ENCODE peak calls at places on chromosome 19, in six cellular contexts. J, Z, Q, U, C and K are unnamed samples.

GRCh38 chr19:7862413-7862951 is 11.7 kb downstream of the PRR36 start:
- DNase-seq in Z (peak), J (no peak), Q (no peak), U (no peak), C (no peak), K (no peak)

GRCh38 chr19:10363789-10364281 is 16.5 kb downstream of the TYK2 start:
- DNase-seq in Q (peak), Z (no peak), J (no peak), C (no peak), U (no peak), K (no peak)

GRCh38 chr19:40101813-40102212 is 11.1 kb upstream of the ZNF780A start:
- DNase-seq in U (no peak), Q (no peak), J (no peak), C (no peak), Z (no peak), K (no peak)

GRCh38 chr19:9070066-9070465 is 16.8 kb upstream of the OR1M1 start:
- DNase-seq in J (no peak), Q (peak), U (no peak), C (no peak), Z (no peak), K (no peak)

GRCh38 chr19:19460258-19460731 is 54.8 kb downstream of the GATAD2A start:
- DNase-seq in Z (no peak), Q (no peak), U (no peak), J (no peak), C (no peak), K (no peak)

GRCh38 chr19:57599761-57600383 is at the start of gene ZNF530:
- DNase-seq in Z (peak), J (peak), C (peak), U (peak), Q (peak), K (peak)

GRCh38 chr19:6632002-6632621 is 37.8 kb downstream of the TNFSF14 start:
- DNase-seq in J (peak), C (no peak), U (peak), Z (peak), Q (peak), K (peak)

GRCh38 chr19:30006206-30006605 is 64.2 kb downstream of the URI1 start:
- DNase-seq in Q (no peak), J (no peak), U (no peak), C (no peak), Z (no peak), K (no peak)

GRCh38 chr19:35213678-35214632 is 14.6 kb downstream of the FAM187B start:
- DNase-seq in U (peak), J (peak), Q (peak), Z (peak), C (no peak), K (peak)

GRCh38 chr19:11142528-11143171 is 12.9 kb downstream of the SPC24 start:
- DNase-seq in C (peak), J (peak), U (peak), Q (peak), Z (no peak), K (peak)

GRCh38 chr19:11023635-11024168 is 62.9 kb downstream of the SMARCA4 start:
- DNase-seq in Z (peak), C (no peak), U (no peak), Q (no peak), J (no peak), K (no peak)

GRCh38 chr19:708154-709141 is at the start of gene PALM:
- DNase-seq in Z (no peak), J (no peak), Q (no peak), C (no peak), U (no peak), K (no peak)

GRCh38 chr19:5826531-5827341 is 12.8 kb downstream of the FUT6 start:
- DNase-seq in Z (peak), J (peak), Q (peak), C (no peak), U (no peak), K (peak)

GRCh38 chr19:31356587-31357314 is 7.5 kb upstream of the TSHZ3 start:
- DNase-seq in Z (no peak), Q (no peak), C (no peak), J (no peak), U (no peak), K (no peak)

GRCh38 chr19:12997967-12998940 is 3.0 kb downstream of the NFIX start:
- DNase-seq in J (no peak), C (no peak), Z (no peak), U (no peak), Q (no peak), K (peak)

GRCh38 chr19:29645911-29646310 is 19.4 kb upstream of the PLEKHF1 start:
- DNase-seq in Q (no peak), J (no peak), C (no peak), Z (peak), U (no peak), K (peak)

GRCh38 chr19:39390460-39390758 is 497 bp downstream of the PAF1 start:
- DNase-seq in Q (peak), C (no peak), J (peak), U (no peak), Z (no peak), K (no peak)

GRCh38 chr19:22446605-22447004 is 24.5 kb upstream of the ZNF98 start:
- DNase-seq in C (no peak), J (no peak), U (no peak), Z (no peak), Q (no peak), K (no peak)

GRCh38 chr19:54551293-54551692 is 22.3 kb upstream of the LILRA2 start:
- DNase-seq in U (no peak), C (no peak), Q (no peak), J (no peak), Z (peak), K (no peak)

GRCh38 chr19:5466814-5467291 is 11.6 kb downstream of the ZNRF4 start:
- DNase-seq in J (no peak), C (no peak), U (no peak), Z (no peak), Q (no peak), K (no peak)

GRCh38 chr19:37874784-37875183 is 31.6 kb downstream of the WDR87 start:
- DNase-seq in Z (no peak), C (peak), U (no peak), J (no peak), Q (no peak), K (no peak)

GRCh38 chr19:9538183-9539058 is at the start of gene ZNF426:
- DNase-seq in Q (peak), C (peak), J (peak), Z (peak), U (peak), K (peak)

GRCh38 chr19:16876904-16877361 is 11.9 kb upstream of the F2RL3 start:
- DNase-seq in Z (no peak), J (no peak), U (no peak), C (no peak), Q (peak), K (no peak)

GRCh38 chr19:16244091-16244490 is 46.4 kb downstream of the AP1M1 start:
- DNase-seq in U (no peak), Q (no peak), Z (no peak), C (peak), J (no peak), K (peak)

GRCh38 chr19:7729211-7729610 is 2.7 kb downstream of the CLEC4G start:
- DNase-seq in C (no peak), Q (no peak), Z (no peak), U (no peak), J (no peak), K (no peak)

GRCh38 chr19:8311461-8312260 is 3.5 kb upstream of the CD320 start:
- DNase-seq in J (no peak), U (no peak), Q (peak), C (no peak), Z (no peak), K (no peak)

GRCh38 chr19:1010586-1011510 is 10.1 kb downstream of the TMEM259 start:
- DNase-seq in C (no peak), Q (no peak), Z (no peak), J (no peak), U (no peak), K (no peak)

GRCh38 chr19:13044160-13044853 is 49.0 kb downstream of the NFIX start:
- DNase-seq in Q (no peak), U (no peak), Z (no peak), J (no peak), C (no peak), K (peak)

GRCh38 chr19:53867225-53868090 is at the start of gene MYADM:
- DNase-seq in C (peak), Q (peak), Z (peak), U (peak), J (peak), K (peak)

GRCh38 chr19:48813123-48813911 is 2.5 kb upstream of the BCAT2 start:
- DNase-seq in J (no peak), C (no peak), Q (no peak), Z (no peak), U (no peak), K (no peak)

GRCh38 chr19:8113017-8113416 is 36.4 kb downstream of the FBN3 start:
- DNase-seq in Q (peak), Z (no peak), J (no peak), C (no peak), U (no peak), K (no peak)

GRCh38 chr19:48646192-48646911 is 365 bp upstream of the CA11 start:
- DNase-seq in Z (peak), J (peak), C (no peak), U (peak), Q (peak), K (peak)

GRCh38 chr19:40594657-40595077 is 6.5 kb upstream of the LTBP4 start:
- DNase-seq in U (no peak), Z (no peak), J (peak), Q (no peak), C (no peak), K (no peak)

GRCh38 chr19:49672131-49672919 is 4.7 kb upstream of the PRMT1 start:
- DNase-seq in Q (no peak), C (no peak), Z (peak), U (peak), J (peak), K (peak)

GRCh38 chr19:2273356-2274184 is 8.4 kb downstream of the PEAK3 start:
- DNase-seq in C (no peak), Q (peak), U (peak), Z (peak), J (peak), K (peak)
- H3K4me3 ChIP-seq in C (peak), Q (peak), U (peak), Z (peak), J (peak), K (peak)

DNA sequence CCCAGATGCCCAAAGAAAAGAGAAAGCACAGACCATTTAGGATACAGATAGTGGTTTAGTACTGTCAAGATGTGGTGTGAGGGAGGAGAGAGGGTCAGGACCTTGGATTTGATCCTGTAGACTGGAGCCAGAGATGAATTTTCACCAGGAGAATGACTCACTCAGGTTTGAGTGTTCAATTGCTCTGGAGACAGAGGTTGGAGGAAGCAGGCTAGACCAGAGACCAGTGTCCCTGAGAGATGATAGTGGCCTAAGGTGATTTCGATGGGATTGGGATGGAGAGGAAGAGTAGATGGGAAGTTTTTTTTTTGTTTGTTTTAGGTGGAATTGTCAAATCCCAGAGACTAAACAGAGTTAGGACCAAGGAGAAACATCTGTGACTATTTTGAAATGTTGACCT is 2.3 kb downstream of the CEBPG start:
- DNase-seq in C (no peak), U (no peak), Q (no peak), J (no peak), Z (no peak), K (peak)
- H3K4me3 ChIP-seq in C (peak), U (no peak), Q (peak), J (peak), Z (no peak), K (peak)

DNA sequence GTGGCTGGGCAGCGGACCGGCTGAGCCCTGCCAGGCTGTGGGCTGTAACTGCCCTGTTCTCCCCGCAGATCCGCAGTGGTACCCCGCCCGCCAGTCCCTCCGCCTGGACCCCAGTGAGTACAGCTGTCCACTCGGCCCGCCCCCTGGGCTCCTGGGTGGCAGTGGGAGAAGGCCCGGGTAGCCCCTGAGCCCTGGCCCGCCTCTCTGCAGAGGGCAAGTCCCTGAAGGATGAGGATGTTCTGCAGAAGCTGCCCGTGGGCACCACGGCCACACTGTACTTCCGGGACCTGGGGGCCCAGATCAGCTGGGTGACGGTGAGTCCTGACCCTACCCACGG is 8.3 kb downstream of the NDUFB7 start:
- DNase-seq in C (no peak), Z (no peak), U (no peak), Q (peak), J (no peak), K (no peak)
- H3K4me3 ChIP-seq in C (no peak), Z (no peak), U (no peak), Q (no peak), J (no peak), K (no peak)

GRCh38 chr19:3096902-3097326 is 2.8 kb downstream of the GNA11 start:
- DNase-seq in Q (no peak), Z (no peak), C (no peak), U (no peak), J (no peak), K (no peak)

GRCh38 chr19:3098515-3099346 is 4.6 kb downstream of the GNA11 start:
- DNase-seq in C (no peak), Z (no peak), Q (no peak), U (no peak), J (no peak), K (peak)

GRCh38 chr19:3097442-3097871 is 3.3 kb downstream of the GNA11 start:
- DNase-seq in J (no peak), Z (no peak), U (no peak), Q (no peak), C (no peak), K (no peak)

GRCh38 chr19:3099347-3100145 is 5.4 kb downstream of the GNA11 start:
- DNase-seq in Z (no peak), C (no peak), U (no peak), Q (no peak), J (no peak), K (no peak)

GRCh38 chr19:3098141-3098514 is 4.0 kb downstream of the GNA11 start:
- DNase-seq in U (no peak), J (no peak), C (no peak), Z (no peak), Q (no peak), K (peak)
- H3K4me3 ChIP-seq in U (peak), J (no peak), C (peak), Z (no peak), Q (no peak), K (peak)

GRCh38 chr19:18101268-18101667 is 3.7 kb downstream of the MAST3 start:
- DNase-seq in Q (no peak), J (no peak), Z (no peak), C (no peak), U (no peak), K (no peak)

GRCh38 chr19:18100710-18101109 is 3.1 kb downstream of the MAST3 start:
- DNase-seq in J (no peak), U (no peak), C (no peak), Q (peak), Z (no peak), K (no peak)

GRCh38 chr19:18099623-18099995 is 2.0 kb downstream of the MAST3 start:
- DNase-seq in J (no peak), U (no peak), Q (peak), Z (no peak), C (no peak), K (no peak)

GRCh38 chr19:18104793-18105131 is 7.2 kb downstream of the MAST3 start:
- DNase-seq in U (no peak), C (no peak), Z (no peak), J (no peak), Q (peak), K (no peak)

GRCh38 chr19:18102916-18103542 is 5.5 kb downstream of the MAST3 start:
- DNase-seq in U (no peak), C (no peak), Z (no peak), Q (peak), J (no peak), K (no peak)
- H3K4me3 ChIP-seq in U (no peak), C (no peak), Z (no peak), Q (no peak), J (no peak), K (no peak)

GRCh38 chr19:46622118-46622446 is 2.8 kb downstream of the PTGIR start:
- DNase-seq in J (no peak), Z (no peak), Q (no peak), C (no peak), U (no peak), K (no peak)

GRCh38 chr19:46618670-46619231 is 6.1 kb downstream of the PTGIR start:
- DNase-seq in C (no peak), U (no peak), J (no peak), Z (no peak), Q (peak), K (peak)

GRCh38 chr19:46621191-46622117 is 3.4 kb downstream of the PTGIR start:
- DNase-seq in Q (no peak), U (no peak), C (no peak), Z (no peak), J (no peak), K (no peak)

GRCh38 chr19:46620267-46620666 is 4.6 kb downstream of the PTGIR start:
- DNase-seq in J (no peak), U (no peak), Z (no peak), Q (no peak), C (no peak), K (no peak)

DNA sequence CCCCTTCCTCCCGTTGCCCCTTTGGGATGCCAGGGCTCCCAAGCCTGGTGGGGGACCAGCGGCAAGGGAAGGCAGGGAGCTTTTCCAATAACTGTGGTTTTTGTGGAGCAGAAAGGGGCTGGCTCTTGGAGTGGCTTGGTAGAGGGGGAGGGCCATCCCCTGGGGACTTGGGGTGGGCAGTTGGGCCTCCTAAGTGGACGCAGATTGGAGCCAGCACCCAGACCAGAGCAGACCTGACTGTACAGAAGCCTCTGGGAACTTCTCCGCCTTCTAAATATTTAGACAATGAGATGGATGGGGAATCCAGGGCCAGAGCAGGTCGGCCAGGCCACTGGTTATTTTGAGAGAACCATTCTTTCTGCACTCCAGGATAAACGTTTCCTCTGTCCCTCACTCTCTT is 4.2 kb downstream of the PTGIR start:
- DNase-seq in Q (no peak), U (no peak), J (no peak), Z (no peak), C (no peak), K (peak)
- H3K4me3 ChIP-seq in Q (no peak), U (no peak), J (no peak), Z (no peak), C (peak), K (peak)

GRCh38 chr19:42403586-42403985 is 13.5 kb upstream of the CNFN start:
- DNase-seq in J (no peak), C (no peak), Z (no peak), Q (peak), U (no peak), K (no peak)

GRCh38 chr19:42400404-42400803 is 10.3 kb upstream of the CNFN start:
- DNase-seq in Z (no peak), J (no peak), Q (no peak), U (no peak), C (no peak), K (no peak)

GRCh38 chr19:42406111-42406510 is 16.0 kb upstream of the CNFN start:
- DNase-seq in Z (no peak), C (no peak), Q (no peak), J (no peak), U (no peak), K (no peak)

GRCh38 chr19:42401365-42402303 is 11.5 kb upstream of the CNFN start:
- DNase-seq in Q (peak), Z (peak), U (peak), J (peak), C (peak), K (peak)

DNA sequence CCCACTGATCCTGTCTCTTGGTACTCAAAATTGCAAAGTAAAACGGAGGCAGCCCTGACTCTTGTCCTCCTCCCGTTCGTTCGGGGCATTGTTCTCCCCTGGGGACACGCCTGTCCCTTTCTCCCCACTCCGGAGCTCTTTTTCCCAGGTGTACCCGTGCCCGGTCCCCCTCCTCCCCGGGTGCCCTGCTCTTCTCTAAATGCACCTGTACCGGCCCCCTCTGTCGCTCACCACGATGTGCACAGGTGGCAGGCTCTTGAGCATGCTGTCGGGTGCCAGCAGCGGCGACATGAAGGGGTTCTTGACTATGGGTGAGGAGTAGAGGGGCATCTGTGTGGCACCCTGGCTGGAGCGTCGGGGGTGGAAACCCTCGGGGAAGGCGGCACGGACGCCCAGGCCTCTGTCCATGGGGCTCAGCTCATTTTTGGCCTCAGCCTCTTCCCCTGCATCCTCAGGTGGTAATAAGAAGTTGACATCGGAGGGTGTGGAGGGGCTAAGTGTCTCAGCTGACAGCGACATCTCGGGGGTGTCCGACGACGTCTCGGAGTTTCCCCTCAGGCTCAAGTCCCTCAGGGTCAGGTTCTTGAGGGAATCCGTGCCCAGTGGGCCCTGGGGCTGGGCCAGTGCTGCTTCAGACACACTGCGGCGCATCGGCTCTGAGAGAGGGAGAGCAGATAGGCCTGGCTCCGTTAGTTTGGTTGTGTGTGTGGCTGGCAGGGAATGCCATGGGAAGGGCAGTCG is 12.4 kb upstream of the CNFN start:
- DNase-seq in J (no peak), Q (peak), U (no peak), C (no peak), Z (no peak), K (no peak)
- H3K4me3 ChIP-seq in J (peak), Q (no peak), U (no peak), C (peak), Z (no peak), K (no peak)